ENCODE peak calls at places on chromosomes 16 and 17, in four cellular contexts. L, H, A and T are unnamed samples.

GRCh38 chr17:64580384-64581307 is 73.9 kb downstream of the CEP95 start:
- DNase-seq in H (no peak), A (no peak), L (no peak), T (no peak)

GRCh38 chr16:58652741-58653140 is 23.1 kb upstream of the CNOT1 start:
- DNase-seq in L (no peak), H (no peak), A (peak; percentile 57), T (no peak)

GRCh38 chr17:5126719-5127488 is 11.1 kb downstream of the USP6 start:
- DNase-seq in A (no peak), H (no peak), L (peak; percentile 1), T (no peak)

GRCh38 chr16:78206623-78207223 is 107.3 kb downstream of the WWOX start:
- DNase-seq in H (no peak), L (no peak), A (peak; percentile 61), T (no peak)

GRCh38 chr16:58684354-58685083 is at the start of gene SLC38A7:
- DNase-seq in L (peak; percentile 72), H (peak; percentile 86), A (peak; percentile 83), T (peak; percentile 79)

GRCh38 chr17:8056232-8056975 is 17.5 kb downstream of the ALOX15B start:
- DNase-seq in L (no peak), H (no peak), A (peak; percentile 93), T (peak; percentile 44)

GRCh38 chr16:67514382-67514828 is 14.2 kb upstream of the RIPOR1 start:
- DNase-seq in H (peak; percentile 90), L (peak; percentile 61), A (peak; percentile 87), T (peak; percentile 69)

GRCh38 chr17:32772453-32773025 is 104.4 kb downstream of the MYO1D start:
- DNase-seq in L (no peak), H (no peak), A (no peak), T (peak; percentile 42)

GRCh38 chr16:48627148-48627547 is 17.2 kb upstream of the N4BP1 start:
- DNase-seq in H (no peak), L (no peak), A (no peak), T (no peak)

GRCh38 chr17:82794781-82795505 is 43.1 kb downstream of the TBCD start:
- DNase-seq in H (no peak), A (no peak), L (no peak), T (no peak)

GRCh38 chr17:7484964-7485377 is 805 bp downstream of the POLR2A start:
- DNase-seq in A (no peak), L (no peak), H (no peak), T (no peak)

GRCh38 chr17:41894791-41895331 is 23.9 kb downstream of the ACLY start:
- DNase-seq in A (no peak), H (no peak), L (no peak), T (no peak)

GRCh38 chr16:5455110-5455509 is 357.5 kb upstream of the EEF2KMT start:
- DNase-seq in H (no peak), A (no peak), L (no peak), T (no peak)

GRCh38 chr16:49835116-49835880 is 20.6 kb downstream of the ZNF423 start:
- DNase-seq in L (no peak), A (no peak), H (no peak), T (no peak)

GRCh38 chr16:6165330-6165984 is 1067.9 kb upstream of the EEF2KMT start:
- DNase-seq in H (peak; percentile 41), A (no peak), L (no peak), T (no peak)

GRCh38 chr17:80375186-80375585 is 39.8 kb upstream of the ENDOV start:
- DNase-seq in H (no peak), L (no peak), A (no peak), T (no peak)

GRCh38 chr17:27236710-27237315 is 57.1 kb upstream of the WSB1 start:
- DNase-seq in L (peak; percentile 55), A (peak; percentile 63), H (peak; percentile 68), T (no peak)

GRCh38 chr17:19703776-19704371 is 12.5 kb downstream of the SLC47A2 start:
- DNase-seq in H (no peak), L (no peak), A (peak; percentile 80), T (no peak)

GRCh38 chr17:31085563-31085962 is 9.2 kb upstream of the NF1 start:
- DNase-seq in L (no peak), A (no peak), H (no peak), T (no peak)

GRCh38 chr17:17950806-17951205 is 21.4 kb downstream of the TOM1L2 start:
- DNase-seq in A (no peak), L (no peak), H (no peak), T (no peak)

GRCh38 chr16:13756411-13756810 is 163.5 kb upstream of the ERCC4 start:
- DNase-seq in L (no peak), H (no peak), A (no peak), T (no peak)

GRCh38 chr17:279356-279755 is 73.3 kb downstream of the RPH3AL start:
- DNase-seq in L (no peak), A (no peak), H (no peak), T (no peak)

GRCh38 chr16:11836653-11837244 is 14.6 kb downstream of the RSL1D1 start:
- DNase-seq in A (no peak), H (no peak), L (no peak), T (no peak)

GRCh38 chr17:79272666-79273219 is 198.1 kb downstream of the ENGASE start:
- DNase-seq in L (peak; percentile 25), A (peak; percentile 16), H (no peak), T (no peak)

GRCh38 chr17:21513012-21513570 is 136.9 kb downstream of the KCNJ12 start:
- DNase-seq in L (peak; percentile 54), H (peak; percentile 68), A (peak; percentile 64), T (peak; percentile 54)

GRCh38 chr16:27253526-27253930 is 15.0 kb downstream of the NSMCE1 start:
- DNase-seq in L (no peak), H (no peak), A (no peak), T (no peak)

GRCh38 chr16:62051942-62052341 is 15.7 kb upstream of the CDH8 start:
- DNase-seq in H (no peak), L (no peak), A (no peak), T (no peak)

GRCh38 chr16:71542377-71542776 is 16.2 kb downstream of the CHST4 start:
- DNase-seq in A (peak; percentile 63), H (peak; percentile 25), L (peak; percentile 11), T (peak; percentile 26)

GRCh38 chr16:58492066-58492465 is 7.9 kb upstream of the NDRG4 start:
- DNase-seq in A (no peak), H (no peak), L (no peak), T (no peak)

GRCh38 chr17:46814446-46814845 is 4.0 kb downstream of the WNT3 start:
- DNase-seq in A (no peak), H (no peak), L (no peak), T (no peak)

DNA sequence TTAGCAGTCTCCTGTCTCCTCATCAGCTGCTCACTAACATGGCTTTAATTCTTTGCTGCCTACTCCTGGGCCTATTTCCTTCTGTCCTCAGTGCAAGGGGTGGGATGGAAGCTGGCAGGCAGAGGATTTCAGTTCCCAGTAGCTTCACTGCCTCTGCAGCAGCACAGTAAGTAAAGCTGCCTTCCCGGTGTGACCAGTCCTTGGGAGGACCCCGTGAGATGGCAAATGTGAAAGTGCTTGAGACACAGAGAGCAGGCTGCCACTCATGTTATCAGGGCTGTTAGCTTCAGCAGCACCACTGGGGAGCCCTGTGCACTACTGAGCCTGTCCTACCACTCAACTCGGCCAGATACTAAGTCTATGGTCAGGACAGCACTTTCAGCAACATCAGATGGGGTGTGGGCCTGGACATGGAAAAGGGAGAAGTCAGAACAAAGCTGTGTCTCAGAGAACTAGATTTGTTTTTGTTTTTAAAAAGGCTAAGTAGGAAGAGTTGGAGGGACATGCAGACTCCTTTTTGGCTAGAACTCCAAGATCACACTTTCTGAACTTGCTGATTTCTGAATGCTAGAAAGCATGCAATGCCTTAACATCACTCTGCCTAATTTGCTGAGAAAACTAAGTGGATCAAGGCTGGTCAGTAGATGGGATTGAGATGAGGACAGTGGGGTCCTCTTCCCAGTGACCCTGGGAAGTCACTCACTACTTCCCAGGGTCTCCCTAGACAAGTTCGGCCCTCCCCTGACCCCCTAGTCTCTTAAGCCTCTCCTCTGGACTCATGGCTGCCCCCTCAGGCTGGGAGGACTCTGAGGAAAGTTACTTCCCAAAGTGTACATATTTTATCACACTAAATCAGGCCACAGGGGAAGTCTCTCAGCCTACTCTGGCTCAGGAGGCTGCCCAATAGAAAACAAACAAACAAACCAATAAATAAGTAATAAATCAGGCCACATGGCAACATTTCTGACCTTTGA is 1.1 kb downstream of the ACSF2 start:
- DNase-seq in A (peak; percentile 78), H (peak; percentile 68), L (no peak), T (peak; percentile 22)
- TF ChIP-seq CTCF in A (peak; percentile 84), H (peak; percentile 82), L (no peak), T (peak; percentile 54)

DNA sequence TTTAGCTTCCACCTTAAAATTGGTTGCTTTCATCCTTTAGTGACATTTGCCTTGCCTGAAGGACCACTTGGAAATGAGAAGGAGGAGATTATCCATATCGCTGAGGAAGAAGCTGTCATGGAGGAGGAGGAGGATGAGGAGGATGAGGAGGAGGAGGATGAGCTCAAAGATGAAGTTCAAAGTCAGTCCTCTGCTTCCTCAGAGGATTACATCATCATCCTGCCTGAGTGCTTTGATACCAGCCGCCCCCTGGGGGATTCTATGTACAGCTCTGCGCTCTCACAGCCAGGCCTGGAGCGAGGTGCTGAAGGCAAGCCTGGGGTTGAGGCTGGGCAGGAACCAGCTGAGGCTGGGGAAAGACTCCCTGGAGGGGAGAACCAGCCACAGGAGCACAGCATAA is 11.5 kb upstream of the TMEM106A start:
- DNase-seq in H (no peak), A (no peak), L (no peak), T (no peak)
- H3K36me3 ChIP-seq in H (peaks cover 11% of the 10 kb centered on the region), A (peaks cover 80% of the 10 kb centered on the region), L (peaks cover 77% of the 10 kb centered on the region), T (peaks cover 17% of the 10 kb centered on the region)

GRCh38 chr16:86821933-86822332 is 243.6 kb downstream of the FOXL1 start:
- DNase-seq in A (no peak), L (no peak), H (no peak), T (no peak)
- H3K27me3 ChIP-seq in A (peaks cover 4% of the 10 kb centered on the region), L (no peaks in the 10 kb centered on the region), H (peaks cover 39% of the 10 kb centered on the region), T (peaks cover 6% of the 10 kb centered on the region)

GRCh38 chr16:658679-659571 is 9.0 kb upstream of the RHOT2 start:
- DNase-seq in A (no peak), H (no peak), L (no peak), T (no peak)
- TF ChIP-seq CTCF in A (no peak), H (no peak), L (no peak), T (peak; percentile 15)

DNA sequence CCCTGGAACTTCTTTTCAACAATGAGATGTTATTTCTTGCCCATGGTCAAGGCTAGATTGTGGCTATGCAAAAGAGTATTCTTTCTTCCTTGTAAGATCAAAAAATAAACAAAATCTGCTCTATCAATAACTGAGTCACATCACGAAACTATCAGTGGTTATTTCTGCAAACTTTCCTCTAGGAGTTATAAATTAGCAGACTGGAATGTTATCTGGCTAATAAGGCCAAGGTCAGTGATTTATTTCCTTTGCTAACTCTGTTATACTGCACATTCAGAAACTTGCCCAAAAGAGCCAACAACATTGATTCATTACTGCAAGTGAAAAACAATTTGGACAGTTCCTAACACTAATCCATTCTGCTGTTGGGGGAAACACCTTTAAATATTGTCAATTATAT is 5.0 kb downstream of the ARL6IP1 start:
- DNase-seq in H (no peak), L (no peak), A (no peak), T (no peak)
- H3K36me3 ChIP-seq in H (peaks cover 33% of the 10 kb centered on the region), L (peaks cover 10% of the 10 kb centered on the region), A (peaks cover 52% of the 10 kb centered on the region), T (peaks cover 11% of the 10 kb centered on the region)

DNA sequence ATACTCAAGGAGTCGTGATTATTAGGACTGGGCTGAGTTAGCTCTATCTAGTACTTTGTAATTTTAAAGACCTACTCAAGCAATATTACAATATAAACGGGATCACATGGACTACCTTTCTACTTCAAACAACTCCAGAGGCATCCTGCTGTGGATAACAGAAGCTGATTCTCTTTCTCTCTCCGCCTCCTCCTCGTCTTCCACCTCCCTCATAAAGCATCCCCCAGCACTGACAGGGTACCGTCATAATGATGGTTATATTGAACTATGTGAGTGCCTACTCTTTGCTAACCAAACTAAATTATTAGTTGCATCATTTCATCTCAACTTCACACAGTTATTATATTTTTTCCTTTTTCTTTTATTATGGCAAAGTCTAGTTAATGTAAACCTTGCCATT is 165.4 kb upstream of the FOXF1 start:
- DNase-seq in H (no peak), L (no peak), A (no peak), T (no peak)
- H3K27me3 ChIP-seq in H (peaks cover 43% of the 10 kb centered on the region), L (no peaks in the 10 kb centered on the region), A (peaks cover 1% of the 10 kb centered on the region), T (peaks cover 2% of the 10 kb centered on the region)

GRCh38 chr17:73309727-73310555 is 1.9 kb downstream of the CDC42EP4 start:
- DNase-seq in A (no peak), L (peak; percentile 85), H (no peak), T (no peak)
- TF ChIP-seq CTCF in A (no peak), L (no peak), H (no peak), T (no peak)